ENCODE peak calls at places on chromosomes 13 and 19, in four cellular contexts. J, G, U and N are unnamed samples.

GRCh38 chr19:7903244-7904073 is at the start of gene MAP2K7:
- DNase-seq in J (peak), G (peak), U (peak), N (peak)

GRCh38 chr19:12784871-12785430 is 6.3 kb upstream of the JUNB start:
- DNase-seq in J (peak), G (no peak), U (no peak), N (no peak)

GRCh38 chr13:41981961-41982723 is 21.2 kb upstream of the VWA8 start:
- DNase-seq in J (no peak), G (no peak), U (no peak), N (no peak)

GRCh38 chr13:29472317-29472961 is 123.0 kb downstream of the SLC7A1 start:
- DNase-seq in J (peak), G (no peak), U (peak), N (no peak)

GRCh38 chr13:103190841-103191240 is 124.6 kb upstream of the SLC10A2 start:
- DNase-seq in J (no peak), G (no peak), U (no peak), N (no peak)

GRCh38 chr19:33528404-33528803 is 6.8 kb upstream of the PEPD start:
- DNase-seq in J (no peak), G (no peak), U (no peak), N (no peak)

GRCh38 chr19:3692141-3693029 is 7.9 kb downstream of the PIP5K1C start:
- DNase-seq in J (peak), G (no peak), U (no peak), N (no peak)

GRCh38 chr19:19578241-19578640 is 40.2 kb downstream of the CILP2 start:
- DNase-seq in J (no peak), G (no peak), U (no peak), N (no peak)

GRCh38 chr13:35475960-35476943 is at the start of gene MAB21L1:
- DNase-seq in J (peak), G (no peak), U (no peak), N (no peak)

GRCh38 chr19:45608948-45609347 is 6.9 kb upstream of the GPR4 start:
- DNase-seq in J (no peak), G (no peak), U (no peak), N (no peak)

GRCh38 chr13:35179494-35179893 is 237.4 kb downstream of the NBEA start:
- DNase-seq in J (no peak), G (no peak), U (no peak), N (no peak)

GRCh38 chr13:90592943-90593342 is 754.5 kb upstream of the MIR17HG start:
- DNase-seq in J (no peak), G (no peak), U (no peak), N (no peak)

GRCh38 chr19:36113895-36114762 is 546 bp downstream of the POLR2I start:
- DNase-seq in J (peak), G (no peak), U (peak), N (no peak)

GRCh38 chr13:25738797-25739196 is 313.0 kb downstream of the SHISA2 start:
- DNase-seq in J (no peak), G (no peak), U (no peak), N (no peak)

GRCh38 chr13:27625839-27626238 is 4.1 kb downstream of the POLR1D start:
- DNase-seq in J (no peak), G (no peak), U (no peak), N (no peak)

GRCh38 chr19:46606019-46606418 is 4.9 kb downstream of the CALM3 start:
- DNase-seq in J (peak), G (no peak), U (no peak), N (no peak)

GRCh38 chr19:5533257-5533656 is 34.5 kb downstream of the TINCR start:
- DNase-seq in J (no peak), G (no peak), U (no peak), N (no peak)

GRCh38 chr19:5536337-5536894 is 31.3 kb downstream of the TINCR start:
- DNase-seq in J (peak), G (no peak), U (peak), N (no peak)

GRCh38 chr19:5537870-5538269 is 29.9 kb downstream of the TINCR start:
- DNase-seq in J (no peak), G (no peak), U (no peak), N (no peak)

GRCh38 chr19:5530701-5531100 is 37.1 kb downstream of the TINCR start:
- DNase-seq in J (no peak), G (no peak), U (no peak), N (no peak)

DNA sequence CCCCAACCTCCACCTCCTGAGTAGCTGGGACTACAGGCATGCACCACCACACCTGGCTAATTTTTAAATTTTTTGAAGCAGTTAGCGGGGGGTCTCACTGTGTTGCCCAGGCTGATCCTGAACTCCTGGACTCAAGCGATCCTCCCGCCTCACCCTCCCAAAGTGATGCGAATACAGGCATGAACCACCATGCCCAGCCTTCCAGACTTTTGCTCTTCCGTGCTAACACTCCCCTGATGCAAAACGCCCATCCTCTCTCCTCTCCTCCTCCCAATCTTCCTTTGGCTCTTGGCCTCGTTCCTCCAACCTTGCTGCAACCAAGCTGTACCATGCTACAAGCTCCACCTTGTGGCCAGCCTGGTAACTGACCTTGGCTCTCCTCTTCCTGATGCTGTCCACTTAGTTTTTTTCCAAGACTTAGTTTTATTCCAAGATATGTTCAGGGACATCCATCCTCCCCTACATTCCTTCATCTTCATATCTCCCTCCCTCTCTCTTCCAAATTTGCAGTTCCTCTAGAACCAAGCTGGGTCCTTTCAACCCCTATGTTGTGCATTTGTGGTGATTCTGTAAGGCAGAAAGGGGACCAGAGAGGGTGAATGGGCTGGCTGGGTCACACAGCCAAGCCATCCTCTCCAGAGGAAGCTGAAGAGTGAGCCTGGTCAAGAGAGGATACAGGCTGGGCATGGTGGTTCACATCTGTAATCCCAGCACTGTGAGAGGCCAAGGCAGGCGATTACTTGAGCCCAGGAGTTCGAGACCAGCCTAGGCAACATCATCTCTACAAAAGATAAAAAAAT is 32.8 kb downstream of the TINCR start:
- DNase-seq in J (peak), G (no peak), U (no peak), N (no peak)
- TF ChIP-seq CTCF in J (peak), G (peak), U (no peak), N (no peak)

DNA sequence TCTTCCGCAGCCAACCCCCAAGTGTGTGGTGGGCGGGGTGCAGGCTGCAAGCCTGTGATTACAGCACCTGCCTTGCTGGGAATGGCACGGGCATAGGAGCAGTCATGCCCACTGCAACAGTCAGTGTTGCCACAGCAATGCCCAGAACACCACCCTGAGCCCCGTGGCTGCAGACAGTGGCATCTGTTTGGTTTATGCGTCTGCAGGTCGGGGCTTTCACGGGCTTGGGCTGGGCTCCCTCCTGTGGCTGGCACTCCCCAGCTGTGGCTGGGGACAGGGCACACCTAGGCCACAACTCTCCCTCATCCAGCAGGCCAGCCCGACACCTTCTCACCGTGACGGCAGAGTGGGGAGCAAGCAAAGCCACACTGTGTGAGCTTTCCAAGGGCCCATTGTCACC is 115.3 kb upstream of the C1QTNF9B start:
- DNase-seq in J (no peak), G (no peak), U (no peak), N (no peak)
- TF ChIP-seq CTCF in J (no peak), G (no peak), U (no peak), N (no peak)

GRCh38 chr19:38033658-38034150 is 126.7 kb downstream of the SIPA1L3 start:
- DNase-seq in J (peak), G (no peak), U (no peak), N (no peak)
- TF ChIP-seq CTCF in J (peak), G (no peak), U (no peak), N (no peak)

GRCh38 chr19:2233601-2234280 is 2.4 kb downstream of the PLEKHJ1 start:
- DNase-seq in J (no peak), G (no peak), U (no peak), N (no peak)

GRCh38 chr19:2232286-2233151 is 3.6 kb downstream of the PLEKHJ1 start:
- DNase-seq in J (no peak), G (no peak), U (no peak), N (no peak)

GRCh38 chr19:2230029-2230531 is 6.0 kb downstream of the PLEKHJ1 start:
- DNase-seq in J (no peak), G (no peak), U (no peak), N (no peak)

GRCh38 chr19:2230807-2231533 is 5.2 kb downstream of the PLEKHJ1 start:
- DNase-seq in J (no peak), G (no peak), U (no peak), N (no peak)

DNA sequence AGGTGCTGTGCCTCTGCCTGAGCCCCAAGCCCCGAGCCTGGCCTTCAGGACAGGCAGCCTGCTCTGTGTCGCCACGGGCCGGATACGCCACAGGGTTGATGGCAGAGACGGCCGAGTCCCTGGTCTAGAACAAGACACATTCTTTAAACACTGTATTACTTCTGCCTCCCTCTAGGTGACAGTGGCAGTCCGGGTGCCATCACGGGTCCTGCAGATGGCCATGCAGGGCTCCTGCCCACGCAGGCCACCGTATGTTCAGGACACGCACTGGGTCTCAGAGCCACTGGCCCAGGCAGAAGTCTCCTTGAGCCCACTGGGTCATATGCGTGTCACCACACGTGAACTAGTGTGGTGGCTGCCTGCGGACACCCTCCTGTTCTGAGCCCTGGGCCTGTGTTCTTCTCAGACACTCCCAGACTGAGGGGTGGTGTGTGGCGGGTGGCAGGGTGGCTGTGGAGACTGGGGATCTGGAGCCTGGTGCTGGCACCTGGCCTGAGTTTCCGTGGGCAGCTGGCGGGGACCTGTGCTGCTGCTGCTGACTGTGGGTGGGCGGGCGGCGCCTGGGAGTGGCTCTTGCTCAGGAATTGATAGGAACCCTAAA is 4.4 kb downstream of the PLEKHJ1 start:
- DNase-seq in J (peak), G (no peak), U (no peak), N (no peak)
- TF ChIP-seq CTCF in J (peak), G (no peak), U (no peak), N (no peak)

GRCh38 chr13:51284339-51284738 is 55.2 kb upstream of the SERPINE3 start:
- DNase-seq in J (peak), G (no peak), U (no peak), N (no peak)
- TF ChIP-seq CTCF in J (peak), G (no peak), U (no peak), N (no peak)

GRCh38 chr13:97586941-97587340 is 153.0 kb downstream of the RAP2A start:
- DNase-seq in J (no peak), G (no peak), U (no peak), N (no peak)

GRCh38 chr13:97583884-97584497 is 150.0 kb downstream of the RAP2A start:
- DNase-seq in J (no peak), G (no peak), U (no peak), N (no peak)

DNA sequence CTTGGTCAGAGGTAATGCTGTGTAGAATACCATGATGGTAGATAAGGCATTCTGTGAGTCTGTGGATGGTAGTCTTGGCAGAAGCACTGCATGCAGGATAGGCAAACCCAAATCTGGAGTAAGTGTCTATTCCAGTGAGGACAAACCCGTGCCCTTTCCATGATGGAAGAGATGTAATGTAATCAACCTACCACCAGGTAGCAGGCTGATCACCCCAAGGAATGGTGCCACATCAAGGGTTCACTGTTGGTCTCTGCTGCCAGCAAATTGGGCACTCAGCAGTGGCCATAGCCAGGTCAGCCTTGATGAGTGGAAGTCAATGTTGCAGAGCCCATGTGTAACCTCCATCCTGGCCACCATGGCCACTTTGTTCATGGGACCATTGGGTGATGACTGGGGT is 155.0 kb downstream of the RAP2A start:
- DNase-seq in J (peak), G (no peak), U (no peak), N (no peak)
- TF ChIP-seq CTCF in J (peak), G (no peak), U (no peak), N (no peak)

DNA sequence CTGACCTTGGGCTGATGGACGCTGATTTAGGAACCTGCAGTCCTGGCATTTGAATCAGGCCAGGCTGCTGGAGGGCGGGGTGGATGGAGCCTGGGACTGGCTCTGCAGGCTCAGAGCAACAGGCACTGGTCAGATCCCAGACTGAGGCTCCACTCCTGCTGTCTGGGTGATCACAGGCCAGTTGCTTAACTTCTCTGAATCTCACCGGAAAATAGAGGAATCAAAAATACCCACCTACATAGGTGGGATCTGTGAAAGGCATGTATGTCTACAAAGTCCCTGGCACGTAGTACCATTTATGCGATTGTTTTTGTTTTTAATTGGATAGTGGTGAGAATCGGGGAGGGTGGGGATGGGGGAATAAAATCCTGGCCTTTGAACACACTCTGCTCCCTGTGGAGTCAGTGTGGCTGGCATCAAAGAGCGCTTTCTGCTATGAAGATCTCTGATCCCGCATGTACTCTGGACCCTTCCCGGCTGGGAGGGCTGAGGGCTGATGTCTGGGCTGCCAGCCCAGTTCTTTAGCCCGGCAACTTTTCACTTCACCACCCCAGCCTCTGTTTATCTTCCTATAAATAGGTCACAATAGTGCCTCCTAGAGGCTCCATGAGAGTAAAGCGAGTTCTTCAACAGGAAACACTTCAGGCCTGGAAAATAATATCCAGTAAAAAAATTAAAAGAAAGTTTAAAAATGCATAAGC is 292.3 kb downstream of the ZNF536 start:
- DNase-seq in J (peak), G (no peak), U (no peak), N (no peak)
- TF ChIP-seq CTCF in J (peak), G (peak), U (no peak), N (no peak)

DNA sequence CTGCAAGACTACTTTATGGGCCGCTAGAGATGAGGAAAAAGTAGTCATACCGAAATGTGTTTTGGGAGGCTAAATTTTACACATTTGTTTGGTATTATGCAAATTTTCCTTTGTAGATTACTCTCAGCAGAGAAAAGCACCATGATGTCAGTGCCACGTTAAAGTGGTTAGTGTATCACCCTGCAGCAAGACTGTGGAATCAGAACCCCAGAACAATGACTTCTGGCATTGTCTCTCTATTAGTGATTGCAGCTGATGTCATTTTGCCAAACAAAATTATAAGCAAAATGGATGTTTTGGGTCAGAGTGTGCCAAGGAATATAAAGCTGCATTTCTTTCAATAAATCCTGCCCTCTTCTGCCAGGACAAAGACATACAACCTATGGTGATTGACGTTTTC is 53.7 kb upstream of the TSHZ3 start:
- DNase-seq in J (no peak), G (no peak), U (no peak), N (no peak)
- TF ChIP-seq CTCF in J (no peak), G (no peak), U (no peak), N (no peak)

DNA sequence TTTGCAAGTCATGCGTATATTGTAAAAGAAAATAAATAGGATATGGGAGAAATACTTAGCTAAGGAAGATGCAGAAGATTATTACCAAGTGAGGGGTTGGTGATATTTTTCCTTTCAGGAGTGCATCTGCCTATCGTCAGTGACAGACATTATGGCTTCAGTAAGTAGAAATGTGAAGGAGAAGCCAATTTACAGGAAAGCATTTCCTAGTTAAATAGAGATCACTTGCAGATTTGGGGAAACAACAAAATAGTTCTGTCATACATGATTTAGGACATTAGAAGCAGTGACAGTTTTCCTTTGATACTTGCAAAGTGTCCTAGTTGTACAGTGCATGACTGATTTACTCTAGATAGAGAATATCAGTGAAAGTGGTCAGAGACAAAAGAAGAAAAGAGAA is 747.8 kb upstream of the KLHL1 start:
- DNase-seq in J (no peak), G (no peak), U (no peak), N (no peak)
- TF ChIP-seq CTCF in J (no peak), G (no peak), U (no peak), N (no peak)

GRCh38 chr19:34675919-34676318 is 1.0 kb downstream of the SCGB2B2 start:
- DNase-seq in J (no peak), G (no peak), U (no peak), N (no peak)

GRCh38 chr19:34677386-34678084 is at the start of gene ZNF302:
- DNase-seq in J (peak), G (peak), U (peak), N (peak)

GRCh38 chr19:34678421-34678820 is 943 bp downstream of the ZNF302 start:
- DNase-seq in J (no peak), G (no peak), U (no peak), N (no peak)

GRCh38 chr19:34678085-34678412 is 571 bp downstream of the ZNF302 start:
- DNase-seq in J (no peak), G (no peak), U (no peak), N (no peak)

DNA sequence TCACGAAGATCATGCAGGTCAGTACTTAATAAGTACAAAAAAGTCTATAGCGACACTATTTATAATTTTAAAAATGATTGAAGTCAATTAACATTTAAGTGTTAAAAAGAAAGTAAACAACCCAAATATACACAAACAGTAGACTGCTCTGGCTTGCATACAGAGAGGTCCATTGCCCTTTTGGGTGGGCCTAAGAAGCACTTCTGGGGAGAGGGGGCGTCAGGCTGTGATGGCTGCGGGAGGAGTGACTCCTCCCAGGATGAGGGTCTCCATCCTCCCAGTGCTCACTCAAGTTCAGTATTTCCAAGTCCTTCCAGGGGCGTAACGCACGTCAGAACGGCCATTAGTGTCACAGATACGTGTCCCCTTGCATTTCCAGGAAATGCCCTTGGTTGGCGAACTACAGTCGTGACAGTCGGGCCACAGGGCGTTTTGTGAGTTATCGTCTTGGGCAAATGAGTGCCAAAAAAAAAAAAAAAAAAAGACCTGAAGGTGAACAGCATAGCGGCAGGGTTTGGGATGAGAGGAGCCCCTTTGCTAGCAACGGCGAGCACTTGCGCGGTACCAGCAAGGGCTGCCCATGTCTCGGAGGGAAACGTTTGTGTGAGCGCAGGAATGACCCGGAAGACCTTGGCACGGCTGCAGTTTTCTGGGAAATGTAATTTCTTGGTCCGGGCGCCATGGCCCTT is at the start of gene SCGB2B2:
- DNase-seq in J (no peak), G (no peak), U (no peak), N (no peak)
- TF ChIP-seq CTCF in J (peak), G (no peak), U (no peak), N (no peak)